ENCODE peak calls at places on chromosomes 7 and 10, in seven cellular contexts. B, Y, C, Q, J, I and O are unnamed samples.
A peak's percentile ranks its signal among the peaks of the same experiment; 100 is the strongest.

GRCh38 chr10:8043569-8044306 is 10.8 kb upstream of the GATA3 start:
- DNase-seq in B (no peak), Y (no peak), C (peak; percentile 43), Q (peak; percentile 16), J (no peak), I (no peak), O (no peak)

GRCh38 chr7:81410471-81411117 is 359.3 kb downstream of the HGF start:
- DNase-seq in B (no peak), Y (no peak), C (no peak), Q (peak; percentile 13), J (peak; percentile 90), I (no peak), O (no peak)

GRCh38 chr10:30804478-30805055 is 175.0 kb upstream of the LYZL2 start:
- DNase-seq in B (no peak), Y (no peak), C (no peak), Q (no peak), J (peak; percentile 26), I (no peak), O (no peak)

GRCh38 chr7:85600425-85600824 is 413.6 kb upstream of the SEMA3D start:
- DNase-seq in B (no peak), Y (no peak), C (no peak), Q (no peak), J (no peak), I (no peak), O (peak; percentile 31)

GRCh38 chr10:126027707-126028106 is 131.3 kb downstream of the FANK1 start:
- DNase-seq in B (no peak), Y (no peak), C (no peak), Q (no peak), J (no peak), I (peak; percentile 55), O (no peak)

GRCh38 chr7:19958309-19958896 is 185.0 kb upstream of the TMEM196 start:
- DNase-seq in B (no peak), Y (no peak), C (no peak), Q (peak; percentile 80), J (peak; percentile 97), I (peak; percentile 97), O (peak; percentile 88)

GRCh38 chr10:21888959-21889358 is 114.6 kb downstream of the DNAJC1 start:
- DNase-seq in B (peak; percentile 50), Y (no peak), C (no peak), Q (no peak), J (no peak), I (no peak), O (no peak)

GRCh38 chr7:23268746-23269145 is 22.2 kb downstream of the GPNMB start:
- DNase-seq in B (no peak), Y (no peak), C (no peak), Q (no peak), J (peak; percentile 15), I (no peak), O (no peak)

GRCh38 chr7:23494009-23494408 is 23.7 kb upstream of the IGF2BP3 start:
- DNase-seq in B (no peak), Y (no peak), C (no peak), Q (no peak), J (no peak), I (no peak), O (no peak)

GRCh38 chr7:45647426-45647825 is 73.3 kb downstream of the ADCY1 start:
- DNase-seq in B (no peak), Y (no peak), C (no peak), Q (no peak), J (no peak), I (no peak), O (no peak)

GRCh38 chr7:77665161-77665560 is 31.1 kb upstream of the RSBN1L start:
- DNase-seq in B (no peak), Y (no peak), C (no peak), Q (no peak), J (peak; percentile 89), I (no peak), O (peak; percentile 36)

GRCh38 chr7:77430927-77431326 is 14.8 kb upstream of the GSAP start:
- DNase-seq in B (no peak), Y (no peak), C (no peak), Q (no peak), J (no peak), I (no peak), O (no peak)

GRCh38 chr7:140696024-140696678 is 357 bp upstream of the NDUFB2 start:
- DNase-seq in B (peak; percentile 91), Y (peak; percentile 94), C (peak; percentile 96), Q (no peak), J (no peak), I (peak; percentile 93), O (peak; percentile 93)

GRCh38 chr10:119818889-119819270 is 53.8 kb downstream of the MCMBP start:
- DNase-seq in B (no peak), Y (no peak), C (no peak), Q (no peak), J (no peak), I (no peak), O (no peak)

GRCh38 chr7:158473238-158473637 is 114.4 kb downstream of the PTPRN2 start:
- DNase-seq in B (no peak), Y (no peak), C (no peak), Q (no peak), J (no peak), I (no peak), O (peak; percentile 23)

GRCh38 chr10:89426230-89426868 is 12.0 kb downstream of the IFIT5 start:
- DNase-seq in B (peak; percentile 51), Y (no peak), C (no peak), Q (peak; percentile 56), J (peak; percentile 50), I (peak; percentile 87), O (peak; percentile 88)

GRCh38 chr7:116706668-116707126 is 34.7 kb downstream of the MET start:
- DNase-seq in B (no peak), Y (no peak), C (no peak), Q (peak; percentile 82), J (peak; percentile 74), I (peak; percentile 71), O (peak; percentile 49)

GRCh38 chr7:66202380-66202779 is 2.8 kb upstream of the TPST1 start:
- DNase-seq in B (no peak), Y (no peak), C (no peak), Q (no peak), J (no peak), I (no peak), O (no peak)

GRCh38 chr7:43639858-43640491 is 57.1 kb downstream of the STK17A start:
- DNase-seq in B (no peak), Y (no peak), C (no peak), Q (peak; percentile 98), J (peak; percentile 46), I (peak; percentile 93), O (peak; percentile 91)

DNA sequence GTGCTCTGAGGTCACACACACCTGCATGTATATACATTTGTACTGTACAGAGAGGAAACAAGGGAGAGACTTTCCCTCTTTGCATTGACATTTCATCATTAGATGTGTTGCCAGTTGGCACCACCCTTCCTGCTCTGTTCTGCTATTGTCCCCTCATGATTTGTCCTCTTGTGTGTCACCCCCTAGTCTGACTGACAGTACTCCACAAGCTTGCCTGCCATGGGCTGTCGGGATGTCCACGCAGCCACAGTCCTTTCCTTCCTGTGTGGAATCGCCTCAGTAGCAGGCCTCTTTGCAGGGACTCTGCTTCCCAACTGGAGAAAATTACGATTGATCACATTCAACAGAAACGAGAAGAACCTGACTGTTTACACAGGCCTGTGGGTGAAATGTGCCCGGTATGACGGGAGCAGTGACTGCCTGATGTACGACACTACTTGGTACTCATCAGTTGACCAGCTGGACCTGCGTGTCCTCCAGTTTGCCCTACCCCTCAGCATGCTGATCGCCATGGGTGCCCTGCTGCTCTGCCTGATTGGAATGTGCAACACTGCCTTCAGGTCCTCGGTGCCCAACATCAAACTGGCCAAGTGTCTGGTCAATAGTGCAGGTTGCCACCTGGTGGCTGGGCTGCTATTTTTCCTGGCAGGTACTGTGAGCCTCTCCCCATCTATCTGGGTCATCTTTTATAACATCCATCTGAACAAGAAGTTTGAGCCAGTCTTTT is 9.4 kb downstream of the CLDN12 start:
- DNase-seq in B (peak; percentile 10), Y (peak; percentile 74), C (peak; percentile 34), Q (no peak), J (peak; percentile 30), I (peak; percentile 29), O (peak; percentile 29)
- TF ChIP-seq CTCF in B (peak; percentile 66), Y (no peak), C (no peak), Q (peak; percentile 31), J (peak; percentile 59), I (peak; percentile 31), O (peak; percentile 53)

DNA sequence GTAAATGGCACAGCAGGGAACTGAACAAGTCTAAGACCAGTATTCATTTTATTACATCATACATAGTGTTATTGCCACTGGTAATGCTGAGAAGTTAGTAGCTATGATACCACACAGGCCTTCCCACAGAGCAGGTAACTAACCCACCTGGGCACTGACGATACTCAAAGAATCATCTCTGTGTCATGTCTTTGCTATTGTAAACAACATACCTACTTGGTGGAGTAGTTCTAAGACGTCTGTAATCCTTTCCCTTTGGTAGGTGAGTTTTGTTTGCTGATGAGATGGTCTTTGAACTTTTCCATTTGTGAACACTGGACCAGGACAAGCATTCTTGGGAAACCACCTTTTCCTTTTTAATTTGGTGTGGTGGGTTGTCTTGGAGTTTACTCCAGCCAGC is 40.9 kb downstream of the PDSS1 start:
- DNase-seq in B (no peak), Y (no peak), C (no peak), Q (no peak), J (peak; percentile 66), I (no peak), O (no peak)
- H3K4me3 ChIP-seq in B (no peak overlapping the region), Y (no peak overlapping the region), C (no peak overlapping the region), Q (no peak overlapping the region), J (no peak overlapping the region), I (no peak overlapping the region), O (no peak overlapping the region)

GRCh38 chr7:128710391-128710930 is 28.7 kb upstream of the CALU start:
- DNase-seq in B (no peak), Y (no peak), C (no peak), Q (no peak), J (peak; percentile 25), I (peak; percentile 46), O (no peak)

GRCh38 chr7:128707752-128708151 is 31.4 kb upstream of the CALU start:
- DNase-seq in B (no peak), Y (no peak), C (no peak), Q (no peak), J (no peak), I (no peak), O (no peak)

GRCh38 chr7:128705891-128706333 is 33.2 kb upstream of the CALU start:
- DNase-seq in B (no peak), Y (no peak), C (no peak), Q (peak; percentile 7), J (no peak), I (peak; percentile 41), O (no peak)

GRCh38 chr7:128708824-128709223 is 30.3 kb upstream of the CALU start:
- DNase-seq in B (no peak), Y (no peak), C (no peak), Q (no peak), J (no peak), I (no peak), O (no peak)

GRCh38 chr7:128708235-128708634 is 30.9 kb upstream of the CALU start:
- DNase-seq in B (no peak), Y (no peak), C (no peak), Q (no peak), J (no peak), I (peak; percentile 12), O (no peak)
- TF ChIP-seq CTCF in B (no peak), Y (no peak), C (no peak), Q (no peak), J (no peak), I (no peak), O (no peak)

DNA sequence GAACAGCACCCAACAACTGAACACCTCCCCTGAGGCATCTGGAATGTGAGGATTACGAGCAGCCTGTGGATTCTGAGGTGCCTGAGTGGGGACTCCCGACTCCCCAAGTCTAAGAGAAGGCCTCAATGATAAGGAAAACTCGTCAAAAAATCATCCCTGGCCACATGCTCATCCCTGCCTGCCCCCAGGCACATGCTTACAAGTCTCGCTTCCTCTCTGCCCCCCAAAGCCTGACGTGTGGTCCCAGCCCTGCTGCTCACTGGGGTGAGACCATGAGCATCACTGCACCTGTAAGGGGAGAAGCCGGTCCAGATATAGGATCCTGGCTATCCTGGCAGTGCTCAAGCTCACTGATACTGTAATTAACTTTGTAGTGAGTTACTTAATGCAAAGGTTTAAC is 168.2 kb downstream of the DIP2C start:
- DNase-seq in B (peak; percentile 87), Y (no peak), C (no peak), Q (no peak), J (no peak), I (no peak), O (no peak)
- H3K4me3 ChIP-seq in B (peak overlapping the region; percentile 41), Y (no peak overlapping the region), C (no peak overlapping the region), Q (no peak overlapping the region), J (no peak overlapping the region), I (no peak overlapping the region), O (no peak overlapping the region)